ENCODE peak calls at places on chromosome 14, in four cellular contexts. T, L, Y and Z are unnamed samples.

GRCh38 chr14:65179918-65180724 is 77.8 kb upstream of the MAX start:
- DNase-seq in T (peak), Y (peak), L (peak), Z (peak)

GRCh38 chr14:77804592-77804991 is 4.7 kb downstream of the ADCK1 start:
- DNase-seq in L (no peak), T (peak), Y (no peak), Z (peak)

GRCh38 chr14:63853831-63854293 is 1.1 kb downstream of the SYNE2 start:
- DNase-seq in Y (peak), L (peak), T (peak), Z (peak)

GRCh38 chr14:68685419-68686211 is 107.3 kb downstream of the ZFP36L1 start:
- DNase-seq in L (peak), T (peak), Y (peak), Z (peak)

GRCh38 chr14:66117600-66117999 is 368.6 kb upstream of the CCDC196 start:
- DNase-seq in L (peak), Y (no peak), T (peak), Z (no peak)

GRCh38 chr14:67441672-67442071 is 29.7 kb upstream of the PLEK2 start:
- DNase-seq in L (no peak), Y (no peak), T (no peak), Z (no peak)

GRCh38 chr14:92785601-92786426 is 8.3 kb upstream of the GOLGA5 start:
- DNase-seq in Y (no peak), T (peak), L (peak), Z (no peak)

GRCh38 chr14:89963288-89963978 is 7.7 kb downstream of the TDP1 start:
- DNase-seq in T (no peak), L (no peak), Y (no peak), Z (no peak)

GRCh38 chr14:62776300-62776699 is 269.0 kb downstream of the KCNH5 start:
- DNase-seq in T (peak), L (no peak), Y (no peak), Z (no peak)

GRCh38 chr14:37328673-37329072 is 130.9 kb downstream of the MIPOL1 start:
- DNase-seq in L (no peak), Y (no peak), T (no peak), Z (no peak)

DNA sequence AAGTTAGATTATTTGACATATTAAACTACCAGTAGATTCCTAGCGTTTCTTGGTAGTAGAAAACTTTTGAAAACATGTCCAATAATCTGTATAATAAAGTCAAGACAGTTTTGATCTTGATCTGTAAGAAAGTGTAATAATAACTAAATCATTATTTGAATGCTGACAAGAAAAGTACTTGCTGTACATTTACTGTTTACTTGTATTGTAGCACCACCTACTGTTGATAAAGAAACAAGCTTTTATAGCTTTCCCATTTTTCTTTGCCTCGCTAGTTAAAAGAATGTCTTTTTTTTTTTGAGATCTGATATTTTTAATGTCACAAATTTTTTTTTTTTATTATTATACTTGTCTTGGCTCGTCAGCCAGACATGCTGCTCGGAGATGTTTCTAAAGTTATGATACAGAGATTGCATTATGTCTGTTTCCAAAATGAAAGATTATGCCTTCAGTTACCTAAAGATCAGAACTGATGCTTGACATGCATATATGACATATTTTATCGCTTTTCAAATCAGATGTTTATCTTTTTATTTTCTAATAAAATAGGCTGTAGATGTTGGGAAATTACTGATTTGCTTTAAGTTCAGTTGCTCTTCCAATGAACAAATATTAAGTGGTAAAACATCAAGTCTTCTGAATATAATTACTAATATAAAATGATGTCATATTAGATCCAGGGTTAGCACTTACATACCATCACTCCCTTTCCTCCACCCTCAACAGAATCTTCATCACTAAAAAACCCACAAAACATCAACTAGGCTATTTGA is 140.5 kb downstream of the AKAP6 start:
- DNase-seq in Y (no peak), T (peak), L (peak), Z (peak)
- TF ChIP-seq CTCF in Y (peak), T (peak), L (peak), Z (peak)

GRCh38 chr14:60349663-60350365 is 100.8 kb downstream of the PPM1A start:
- DNase-seq in T (peak), L (peak), Y (peak), Z (peak)
- TF ChIP-seq CTCF in T (peak), L (peak), Y (peak), Z (peak)

GRCh38 chr14:24852312-24853060 is 197.5 kb downstream of the STXBP6 start:
- DNase-seq in T (no peak), L (no peak), Y (no peak), Z (no peak)
- TF ChIP-seq CTCF in T (no peak), L (no peak), Y (no peak), Z (no peak)

GRCh38 chr14:59202031-59202430 is 13.6 kb downstream of the DAAM1 start:
- DNase-seq in Y (no peak), L (no peak), T (no peak), Z (no peak)

GRCh38 chr14:59200214-59200613 is 11.7 kb downstream of the DAAM1 start:
- DNase-seq in L (no peak), Y (no peak), T (no peak), Z (no peak)

GRCh38 chr14:59199205-59199604 is 10.7 kb downstream of the DAAM1 start:
- DNase-seq in T (no peak), L (no peak), Y (no peak), Z (no peak)

GRCh38 chr14:59197695-59198262 is 9.3 kb downstream of the DAAM1 start:
- DNase-seq in L (no peak), Y (no peak), T (no peak), Z (no peak)

DNA sequence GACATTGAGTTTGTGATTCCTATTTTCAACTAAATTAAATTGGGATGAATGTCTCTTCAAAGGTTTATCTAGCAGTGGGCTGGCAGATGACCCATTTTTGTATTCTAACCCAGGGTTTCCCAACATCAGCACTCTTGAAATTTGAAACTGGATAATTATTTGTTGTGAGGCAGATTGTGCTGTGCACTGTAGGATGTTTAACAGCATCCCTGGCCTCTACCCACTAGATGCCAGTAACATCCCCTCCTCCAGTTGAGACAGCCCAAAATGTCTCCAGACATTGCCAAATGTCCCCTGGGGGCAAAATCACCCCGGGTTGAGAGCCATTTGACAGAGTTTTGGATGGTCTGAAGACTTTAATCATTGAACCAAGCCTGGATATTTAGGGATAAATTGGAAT is 11.1 kb downstream of the DAAM1 start:
- DNase-seq in L (no peak), Y (no peak), T (no peak), Z (no peak)
- TF ChIP-seq CTCF in L (no peak), Y (no peak), T (no peak), Z (no peak)

GRCh38 chr14:71863049-71863448 is 69.2 kb upstream of the RGS6 start:
- DNase-seq in T (no peak), Y (no peak), L (no peak), Z (no peak)
- TF ChIP-seq CTCF in T (peak), Y (no peak), L (peak), Z (no peak)

DNA sequence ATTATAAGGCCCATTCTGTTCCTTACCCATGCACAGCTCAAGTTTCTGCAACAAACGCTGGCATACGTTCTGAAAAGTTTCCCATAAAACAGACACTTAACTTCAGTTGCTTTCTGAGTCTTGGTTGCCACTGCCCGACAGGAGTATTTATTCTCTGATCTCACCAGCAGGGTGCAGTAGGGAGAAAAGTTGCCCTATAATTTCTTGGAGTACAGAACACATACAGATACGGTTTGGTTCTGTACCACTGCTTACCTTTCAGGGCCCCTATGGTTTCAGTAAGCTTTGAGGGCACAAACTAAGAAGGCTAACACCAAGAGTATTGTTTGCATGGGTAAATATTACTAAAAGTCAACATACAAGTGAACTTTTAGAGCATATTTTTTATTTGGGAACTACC is 77.9 kb downstream of the SPATA7 start:
- DNase-seq in T (peak), Y (no peak), L (no peak), Z (peak)
- TF ChIP-seq CTCF in T (peak), Y (no peak), L (peak), Z (peak)

DNA sequence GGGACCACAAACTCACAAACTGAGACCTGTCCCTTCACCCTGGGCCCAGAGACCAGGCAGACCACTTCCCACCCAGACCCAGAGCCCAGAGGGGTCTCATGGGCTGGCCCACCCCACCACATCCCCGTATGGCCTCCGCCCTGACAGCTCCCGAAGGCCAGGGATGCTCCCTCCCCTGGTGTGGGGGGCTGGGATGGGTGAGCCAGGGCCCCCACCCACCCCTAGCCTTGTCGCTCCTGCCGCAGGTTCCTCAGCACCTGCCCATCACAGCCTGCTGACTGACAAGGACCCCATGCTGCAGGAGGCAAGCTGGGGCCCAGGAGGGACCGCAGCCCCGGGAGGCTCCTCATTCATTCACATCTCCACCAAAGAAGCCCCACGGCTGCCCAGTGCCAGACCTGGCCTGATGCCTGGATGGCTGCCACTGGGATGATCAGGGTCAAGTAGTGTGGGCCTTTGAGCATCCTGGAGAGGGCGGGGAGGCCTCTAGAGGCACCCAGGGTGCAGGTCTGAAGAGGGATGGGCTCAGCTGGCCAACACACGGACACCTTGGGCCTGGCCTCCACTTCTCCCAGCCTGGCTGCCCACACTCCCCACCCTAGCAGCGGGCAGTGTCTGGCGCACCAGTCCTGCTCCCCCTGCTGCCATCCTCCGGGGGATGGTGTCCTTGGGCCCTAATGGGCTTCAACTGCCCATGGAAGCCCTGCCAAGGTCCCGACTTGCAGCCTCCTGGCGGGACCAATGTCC is 24.7 kb upstream of the GPR132 start:
- DNase-seq in L (no peak), Y (no peak), T (no peak), Z (no peak)
- TF ChIP-seq CTCF in L (no peak), Y (no peak), T (no peak), Z (no peak)

GRCh38 chr14:46487582-46488350 is 163.8 kb downstream of the RPL10L start:
- DNase-seq in Y (no peak), T (no peak), L (no peak), Z (no peak)

GRCh38 chr14:46488374-46488773 is 163.2 kb downstream of the RPL10L start:
- DNase-seq in Y (no peak), T (no peak), L (no peak), Z (no peak)

GRCh38 chr14:46490150-46490769 is 161.3 kb downstream of the RPL10L start:
- DNase-seq in Y (no peak), T (no peak), L (no peak), Z (peak)
- TF ChIP-seq CTCF in Y (no peak), T (no peak), L (no peak), Z (peak)

GRCh38 chr14:23362200-23362599 is 2.8 kb downstream of the EFS start:
- DNase-seq in L (peak), T (peak), Y (no peak), Z (no peak)
- TF ChIP-seq CTCF in L (peak), T (peak), Y (no peak), Z (no peak)